ENCODE peak calls at places on chromosomes 5 and 9, in ten cellular contexts. One of them, this sample, is unnamed.

GRCh38 chr5:59845733-59846132 is 47.8 kb downstream of the PDE4D start:
- DNase-seq in GM12878: no peak
- DNase-seq in Daoy: peak
- DNase-seq in EL: peak
- DNase-seq in neural crest cell: no peak
- DNase-seq in adipocyte: peak
- DNase-seq in NCI-H1436: no peak
- DNase-seq in foreskin fibroblast: peak
- DNase-seq in G401: no peak
- DNase-seq in left ventricle myocardium superior: no peak
- DNase-seq in this sample: no peak

GRCh38 chr5:141603912-141604311 is 14.9 kb downstream of the DIAPH1 start:
- DNase-seq in GM12878: no peak
- DNase-seq in Daoy: no peak
- DNase-seq in EL: no peak
- DNase-seq in neural crest cell: no peak
- DNase-seq in adipocyte: no peak
- DNase-seq in NCI-H1436: no peak
- DNase-seq in foreskin fibroblast: no peak
- DNase-seq in G401: no peak
- DNase-seq in left ventricle myocardium superior: no peak
- DNase-seq in this sample: no peak

GRCh38 chr9:114271556-114272510 is 51.1 kb upstream of the ORM1 start:
- DNase-seq in GM12878: no peak
- DNase-seq in Daoy: no peak
- DNase-seq in EL: peak
- DNase-seq in neural crest cell: peak
- DNase-seq in adipocyte: peak
- DNase-seq in NCI-H1436: no peak
- DNase-seq in foreskin fibroblast: peak
- DNase-seq in G401: no peak
- DNase-seq in left ventricle myocardium superior: peak
- DNase-seq in this sample: no peak

GRCh38 chr5:32254987-32255900 is 57.5 kb downstream of the MTMR12 start:
- DNase-seq in GM12878: no peak
- DNase-seq in Daoy: no peak
- DNase-seq in EL: no peak
- DNase-seq in neural crest cell: no peak
- DNase-seq in adipocyte: peak
- DNase-seq in NCI-H1436: no peak
- DNase-seq in foreskin fibroblast: peak
- DNase-seq in G401: peak
- DNase-seq in left ventricle myocardium superior: no peak
- DNase-seq in this sample: peak

GRCh38 chr5:25562656-25563055 is 917.9 kb upstream of the CDH10 start:
- DNase-seq in GM12878: no peak
- DNase-seq in Daoy: no peak
- DNase-seq in EL: no peak
- DNase-seq in neural crest cell: no peak
- DNase-seq in adipocyte: no peak
- DNase-seq in NCI-H1436: no peak
- DNase-seq in foreskin fibroblast: no peak
- DNase-seq in G401: no peak
- DNase-seq in left ventricle myocardium superior: no peak
- DNase-seq in this sample: no peak

GRCh38 chr5:176780071-176780850 is 30.1 kb upstream of the UNC5A start:
- DNase-seq in GM12878: no peak
- DNase-seq in Daoy: no peak
- DNase-seq in EL: no peak
- DNase-seq in neural crest cell: no peak
- DNase-seq in adipocyte: no peak
- DNase-seq in NCI-H1436: peak
- DNase-seq in foreskin fibroblast: no peak
- DNase-seq in G401: no peak
- DNase-seq in left ventricle myocardium superior: no peak
- DNase-seq in this sample: no peak

GRCh38 chr5:756171-756570 is 28.4 kb downstream of the ZDHHC11B start:
- DNase-seq in GM12878: no peak
- DNase-seq in Daoy: no peak
- DNase-seq in EL: no peak
- DNase-seq in neural crest cell: no peak
- DNase-seq in adipocyte: no peak
- DNase-seq in NCI-H1436: no peak
- DNase-seq in foreskin fibroblast: no peak
- DNase-seq in G401: no peak
- DNase-seq in left ventricle myocardium superior: peak
- DNase-seq in this sample: no peak

GRCh38 chr9:109974143-109974917 is 194.3 kb downstream of the PALM2AKAP2 start:
- DNase-seq in GM12878: peak
- DNase-seq in Daoy: no peak
- DNase-seq in EL: no peak
- DNase-seq in neural crest cell: no peak
- DNase-seq in adipocyte: no peak
- DNase-seq in NCI-H1436: no peak
- DNase-seq in foreskin fibroblast: no peak
- DNase-seq in G401: peak
- DNase-seq in left ventricle myocardium superior: peak
- DNase-seq in this sample: no peak

GRCh38 chr9:74543145-74543544 is 46.0 kb downstream of the RORB start:
- DNase-seq in GM12878: no peak
- DNase-seq in Daoy: no peak
- DNase-seq in EL: no peak
- DNase-seq in neural crest cell: no peak
- DNase-seq in adipocyte: no peak
- DNase-seq in NCI-H1436: no peak
- DNase-seq in foreskin fibroblast: no peak
- DNase-seq in G401: no peak
- DNase-seq in left ventricle myocardium superior: no peak
- DNase-seq in this sample: no peak

GRCh38 chr9:108093773-108094675 is 604.5 kb upstream of the KLF4 start:
- DNase-seq in GM12878: no peak
- DNase-seq in Daoy: peak
- DNase-seq in EL: peak
- DNase-seq in neural crest cell: no peak
- DNase-seq in adipocyte: no peak
- DNase-seq in NCI-H1436: no peak
- DNase-seq in foreskin fibroblast: peak
- DNase-seq in G401: no peak
- DNase-seq in left ventricle myocardium superior: no peak
- DNase-seq in this sample: no peak

GRCh38 chr5:72722792-72723402 is 93.6 kb upstream of the TNPO1 start:
- DNase-seq in GM12878: no peak
- DNase-seq in Daoy: no peak
- DNase-seq in EL: no peak
- DNase-seq in neural crest cell: no peak
- DNase-seq in adipocyte: no peak
- DNase-seq in NCI-H1436: no peak
- DNase-seq in foreskin fibroblast: no peak
- DNase-seq in G401: no peak
- DNase-seq in left ventricle myocardium superior: no peak
- DNase-seq in this sample: no peak

GRCh38 chr9:135980926-135981630 is 19.9 kb upstream of the UBAC1 start:
- DNase-seq in GM12878: no peak
- DNase-seq in Daoy: no peak
- DNase-seq in EL: no peak
- DNase-seq in neural crest cell: no peak
- DNase-seq in adipocyte: no peak
- DNase-seq in NCI-H1436: no peak
- DNase-seq in foreskin fibroblast: no peak
- DNase-seq in G401: no peak
- DNase-seq in left ventricle myocardium superior: peak
- DNase-seq in this sample: no peak

GRCh38 chr5:78720997-78721396 is 72.4 kb upstream of the LHFPL2 start:
- DNase-seq in GM12878: no peak
- DNase-seq in Daoy: no peak
- DNase-seq in EL: no peak
- DNase-seq in neural crest cell: no peak
- DNase-seq in adipocyte: no peak
- DNase-seq in NCI-H1436: no peak
- DNase-seq in foreskin fibroblast: no peak
- DNase-seq in G401: no peak
- DNase-seq in left ventricle myocardium superior: no peak
- DNase-seq in this sample: no peak

GRCh38 chr9:127828262-127829031 is 25.8 kb downstream of the FPGS start:
- DNase-seq in GM12878: no peak
- DNase-seq in Daoy: no peak
- DNase-seq in EL: peak
- DNase-seq in neural crest cell: peak
- DNase-seq in adipocyte: peak
- DNase-seq in NCI-H1436: peak
- DNase-seq in foreskin fibroblast: peak
- DNase-seq in G401: peak
- DNase-seq in left ventricle myocardium superior: peak
- DNase-seq in this sample: no peak

GRCh38 chr5:98927242-98927987 is 1.4 kb downstream of the CHD1 start:
- DNase-seq in GM12878: no peak
- DNase-seq in Daoy: peak
- DNase-seq in EL: peak
- DNase-seq in neural crest cell: no peak
- DNase-seq in adipocyte: peak
- DNase-seq in NCI-H1436: no peak
- DNase-seq in foreskin fibroblast: peak
- DNase-seq in G401: peak
- DNase-seq in left ventricle myocardium superior: no peak
- DNase-seq in this sample: no peak

GRCh38 chr5:151312749-151313324 is 9.3 kb upstream of the SLC36A3 start:
- DNase-seq in GM12878: no peak
- DNase-seq in Daoy: no peak
- DNase-seq in EL: no peak
- DNase-seq in neural crest cell: no peak
- DNase-seq in adipocyte: no peak
- DNase-seq in NCI-H1436: no peak
- DNase-seq in foreskin fibroblast: no peak
- DNase-seq in G401: no peak
- DNase-seq in left ventricle myocardium superior: no peak
- DNase-seq in this sample: no peak

GRCh38 chr9:75890541-75891276 is at the start of gene PCSK5:
- DNase-seq in GM12878: no peak
- DNase-seq in Daoy: peak
- DNase-seq in EL: peak
- DNase-seq in neural crest cell: peak
- DNase-seq in adipocyte: peak
- DNase-seq in NCI-H1436: peak
- DNase-seq in foreskin fibroblast: peak
- DNase-seq in G401: peak
- DNase-seq in left ventricle myocardium superior: peak
- DNase-seq in this sample: no peak

GRCh38 chr5:52743012-52743411 is 44.7 kb upstream of the ITGA1 start:
- DNase-seq in GM12878: no peak
- DNase-seq in Daoy: peak
- DNase-seq in EL: no peak
- DNase-seq in neural crest cell: no peak
- DNase-seq in adipocyte: no peak
- DNase-seq in NCI-H1436: no peak
- DNase-seq in foreskin fibroblast: no peak
- DNase-seq in G401: no peak
- DNase-seq in left ventricle myocardium superior: no peak
- DNase-seq in this sample: no peak

GRCh38 chr9:87594662-87595061 is 97.0 kb downstream of the DAPK1 start:
- DNase-seq in GM12878: no peak
- DNase-seq in Daoy: no peak
- DNase-seq in EL: no peak
- DNase-seq in neural crest cell: no peak
- DNase-seq in adipocyte: no peak
- DNase-seq in NCI-H1436: no peak
- DNase-seq in foreskin fibroblast: no peak
- DNase-seq in G401: no peak
- DNase-seq in left ventricle myocardium superior: no peak
- DNase-seq in this sample: no peak

GRCh38 chr5:93249651-93250289 is 331.2 kb downstream of the NR2F1-AS1 start:
- DNase-seq in GM12878: no peak
- DNase-seq in Daoy: peak
- DNase-seq in EL: no peak
- DNase-seq in neural crest cell: peak
- DNase-seq in adipocyte: no peak
- DNase-seq in NCI-H1436: no peak
- DNase-seq in foreskin fibroblast: no peak
- DNase-seq in G401: no peak
- DNase-seq in left ventricle myocardium superior: no peak
- DNase-seq in this sample: no peak

GRCh38 chr9:108050894-108051293 is 561.3 kb upstream of the KLF4 start:
- DNase-seq in GM12878: no peak
- DNase-seq in Daoy: no peak
- DNase-seq in EL: no peak
- DNase-seq in neural crest cell: no peak
- DNase-seq in adipocyte: no peak
- DNase-seq in NCI-H1436: no peak
- DNase-seq in foreskin fibroblast: peak
- DNase-seq in G401: no peak
- DNase-seq in left ventricle myocardium superior: no peak
- DNase-seq in this sample: no peak

GRCh38 chr5:159415301-159415937 is 85.1 kb upstream of the IL12B start:
- DNase-seq in GM12878: no peak
- DNase-seq in Daoy: no peak
- DNase-seq in EL: no peak
- DNase-seq in neural crest cell: no peak
- DNase-seq in adipocyte: no peak
- DNase-seq in NCI-H1436: no peak
- DNase-seq in foreskin fibroblast: peak
- DNase-seq in G401: no peak
- DNase-seq in left ventricle myocardium superior: peak
- DNase-seq in this sample: no peak

GRCh38 chr9:135504262-135505229 is 4.1 kb downstream of the MRPS2 start:
- DNase-seq in GM12878: no peak
- DNase-seq in Daoy: peak
- DNase-seq in EL: peak
- DNase-seq in neural crest cell: peak
- DNase-seq in adipocyte: peak
- DNase-seq in NCI-H1436: peak
- DNase-seq in foreskin fibroblast: peak
- DNase-seq in G401: peak
- DNase-seq in left ventricle myocardium superior: peak
- DNase-seq in this sample: no peak

GRCh38 chr9:116124472-116125040 is 29.0 kb upstream of the PAPPA start:
- DNase-seq in GM12878: no peak
- DNase-seq in Daoy: no peak
- DNase-seq in EL: peak
- DNase-seq in neural crest cell: no peak
- DNase-seq in adipocyte: peak
- DNase-seq in NCI-H1436: no peak
- DNase-seq in foreskin fibroblast: peak
- DNase-seq in G401: no peak
- DNase-seq in left ventricle myocardium superior: no peak
- DNase-seq in this sample: no peak

GRCh38 chr5:180637962-180638680 is 11.3 kb downstream of the FLT4 start:
- DNase-seq in GM12878: no peak
- DNase-seq in Daoy: no peak
- DNase-seq in EL: no peak
- DNase-seq in neural crest cell: no peak
- DNase-seq in adipocyte: no peak
- DNase-seq in NCI-H1436: no peak
- DNase-seq in foreskin fibroblast: no peak
- DNase-seq in G401: no peak
- DNase-seq in left ventricle myocardium superior: peak
- DNase-seq in this sample: no peak

GRCh38 chr5:157168286-157168685 is 2.2 kb upstream of the GARIN3 start:
- DNase-seq in GM12878: no peak
- DNase-seq in Daoy: no peak
- DNase-seq in EL: no peak
- DNase-seq in neural crest cell: no peak
- DNase-seq in adipocyte: no peak
- DNase-seq in NCI-H1436: no peak
- DNase-seq in foreskin fibroblast: no peak
- DNase-seq in G401: no peak
- DNase-seq in left ventricle myocardium superior: no peak
- DNase-seq in this sample: no peak

GRCh38 chr5:7873216-7873615 is 4.3 kb downstream of the MTRR start:
- DNase-seq in GM12878: no peak
- DNase-seq in Daoy: no peak
- DNase-seq in EL: no peak
- DNase-seq in neural crest cell: no peak
- DNase-seq in adipocyte: no peak
- DNase-seq in NCI-H1436: no peak
- DNase-seq in foreskin fibroblast: no peak
- DNase-seq in G401: no peak
- DNase-seq in left ventricle myocardium superior: no peak
- DNase-seq in this sample: no peak